ENCODE peak calls at places on chromosomes 13 and 19, in four cellular contexts. One of them, this sample, is unnamed.

GRCh38 chr19:33413426-33413725 is 39.9 kb downstream of the CEBPG start:
- DNase-seq in ACHN: no peak
- DNase-seq in activated CD8-positive, alpha-beta memory T cell treated with anti-CD3 and anti-CD28 coated beads, Interleukin-2, amount 50 U/mL, for 48 hours: no peak
- DNase-seq in GOT3: no peak
- DNase-seq in this sample: no peak

GRCh38 chr19:45899253-45899652 is 3.2 kb downstream of the MYPOP start:
- DNase-seq in activated CD8-positive, alpha-beta memory T cell treated with anti-CD3 and anti-CD28 coated beads, Interleukin-2, amount 50 U/mL, for 48 hours: no peak
- DNase-seq in ACHN: no peak
- DNase-seq in GOT3: no peak
- DNase-seq in this sample: no peak

GRCh38 chr13:56338421-56338820 is 802.3 kb upstream of the PRR20A start:
- DNase-seq in ACHN: no peak
- DNase-seq in GOT3: no peak
- DNase-seq in activated CD8-positive, alpha-beta memory T cell treated with anti-CD3 and anti-CD28 coated beads, Interleukin-2, amount 50 U/mL, for 48 hours: no peak
- DNase-seq in this sample: no peak

GRCh38 chr19:15555759-15556633 is 47.7 kb downstream of the CYP4F22 start:
- DNase-seq in GOT3: peak; percentile 50
- DNase-seq in activated CD8-positive, alpha-beta memory T cell treated with anti-CD3 and anti-CD28 coated beads, Interleukin-2, amount 50 U/mL, for 48 hours: peak; percentile 100
- DNase-seq in ACHN: peak; percentile 81
- DNase-seq in this sample: peak; percentile 76

GRCh38 chr19:45189971-45190370 is 11.4 kb downstream of the BLOC1S3 start:
- DNase-seq in activated CD8-positive, alpha-beta memory T cell treated with anti-CD3 and anti-CD28 coated beads, Interleukin-2, amount 50 U/mL, for 48 hours: no peak
- DNase-seq in GOT3: no peak
- DNase-seq in ACHN: no peak
- DNase-seq in this sample: no peak

GRCh38 chr19:1483979-1484428 is 5.0 kb upstream of the C19orf25 start:
- DNase-seq in ACHN: no peak
- DNase-seq in activated CD8-positive, alpha-beta memory T cell treated with anti-CD3 and anti-CD28 coated beads, Interleukin-2, amount 50 U/mL, for 48 hours: no peak
- DNase-seq in GOT3: no peak
- DNase-seq in this sample: no peak

GRCh38 chr13:43057653-43058317 is 34.4 kb downstream of the DNAJC15 start:
- DNase-seq in activated CD8-positive, alpha-beta memory T cell treated with anti-CD3 and anti-CD28 coated beads, Interleukin-2, amount 50 U/mL, for 48 hours: no peak
- DNase-seq in ACHN: no peak
- DNase-seq in GOT3: no peak
- DNase-seq in this sample: no peak

GRCh38 chr19:50233308-50233910 is 30.0 kb downstream of the MYH14 start:
- DNase-seq in GOT3: no peak
- DNase-seq in ACHN: no peak
- DNase-seq in activated CD8-positive, alpha-beta memory T cell treated with anti-CD3 and anti-CD28 coated beads, Interleukin-2, amount 50 U/mL, for 48 hours: no peak
- DNase-seq in this sample: no peak

GRCh38 chr19:16470911-16471811 is 609 bp downstream of the EPS15L1 start:
- DNase-seq in ACHN: no peak
- DNase-seq in activated CD8-positive, alpha-beta memory T cell treated with anti-CD3 and anti-CD28 coated beads, Interleukin-2, amount 50 U/mL, for 48 hours: peak; percentile 68
- DNase-seq in GOT3: no peak
- DNase-seq in this sample: no peak

GRCh38 chr19:38729653-38730469 is 14.4 kb downstream of the CAPN12 start:
- DNase-seq in activated CD8-positive, alpha-beta memory T cell treated with anti-CD3 and anti-CD28 coated beads, Interleukin-2, amount 50 U/mL, for 48 hours: peak; percentile 95
- DNase-seq in ACHN: peak; percentile 65
- DNase-seq in GOT3: no peak
- DNase-seq in this sample: no peak

GRCh38 chr13:75825161-75825560 is 189.0 kb downstream of the LMO7 start:
- DNase-seq in GOT3: no peak
- DNase-seq in activated CD8-positive, alpha-beta memory T cell treated with anti-CD3 and anti-CD28 coated beads, Interleukin-2, amount 50 U/mL, for 48 hours: no peak
- DNase-seq in ACHN: no peak
- DNase-seq in this sample: no peak

GRCh38 chr13:32165791-32166190 is 134.2 kb downstream of the FRY start:
- DNase-seq in activated CD8-positive, alpha-beta memory T cell treated with anti-CD3 and anti-CD28 coated beads, Interleukin-2, amount 50 U/mL, for 48 hours: no peak
- DNase-seq in GOT3: no peak
- DNase-seq in ACHN: no peak
- DNase-seq in this sample: no peak

GRCh38 chr19:40802300-40803169 is 3.5 kb downstream of the EGLN2 start:
- DNase-seq in activated CD8-positive, alpha-beta memory T cell treated with anti-CD3 and anti-CD28 coated beads, Interleukin-2, amount 50 U/mL, for 48 hours: peak; percentile 53
- DNase-seq in ACHN: no peak
- DNase-seq in GOT3: no peak
- DNase-seq in this sample: no peak

GRCh38 chr13:48801255-48801654 is 147.5 kb downstream of the CYSLTR2 start:
- DNase-seq in activated CD8-positive, alpha-beta memory T cell treated with anti-CD3 and anti-CD28 coated beads, Interleukin-2, amount 50 U/mL, for 48 hours: no peak
- DNase-seq in GOT3: no peak
- DNase-seq in ACHN: no peak
- DNase-seq in this sample: no peak

GRCh38 chr13:99908129-99908805 is 63.3 kb downstream of the ZIC5 start:
- DNase-seq in ACHN: no peak
- DNase-seq in GOT3: no peak
- DNase-seq in activated CD8-positive, alpha-beta memory T cell treated with anti-CD3 and anti-CD28 coated beads, Interleukin-2, amount 50 U/mL, for 48 hours: no peak
- DNase-seq in this sample: no peak

GRCh38 chr13:48072304-48072703 is 22.6 kb downstream of the MED4 start:
- DNase-seq in GOT3: no peak
- DNase-seq in activated CD8-positive, alpha-beta memory T cell treated with anti-CD3 and anti-CD28 coated beads, Interleukin-2, amount 50 U/mL, for 48 hours: no peak
- DNase-seq in ACHN: no peak
- DNase-seq in this sample: no peak

GRCh38 chr19:24033962-24034342 is 53.0 kb upstream of the ZNF254 start:
- DNase-seq in ACHN: peak; percentile 43
- DNase-seq in activated CD8-positive, alpha-beta memory T cell treated with anti-CD3 and anti-CD28 coated beads, Interleukin-2, amount 50 U/mL, for 48 hours: no peak
- DNase-seq in GOT3: no peak
- DNase-seq in this sample: peak; percentile 16

GRCh38 chr13:91661692-91662490 is 263.5 kb downstream of the GPC5 start:
- DNase-seq in GOT3: no peak
- DNase-seq in activated CD8-positive, alpha-beta memory T cell treated with anti-CD3 and anti-CD28 coated beads, Interleukin-2, amount 50 U/mL, for 48 hours: no peak
- DNase-seq in ACHN: no peak
- DNase-seq in this sample: no peak

GRCh38 chr19:6012416-6013170 is 34.7 kb upstream of the RANBP3 start:
- DNase-seq in GOT3: no peak
- DNase-seq in activated CD8-positive, alpha-beta memory T cell treated with anti-CD3 and anti-CD28 coated beads, Interleukin-2, amount 50 U/mL, for 48 hours: no peak
- DNase-seq in ACHN: no peak
- DNase-seq in this sample: no peak

GRCh38 chr13:28716511-28716910 is 2.3 kb downstream of the SLC46A3 start:
- DNase-seq in ACHN: no peak
- DNase-seq in activated CD8-positive, alpha-beta memory T cell treated with anti-CD3 and anti-CD28 coated beads, Interleukin-2, amount 50 U/mL, for 48 hours: no peak
- DNase-seq in GOT3: no peak
- DNase-seq in this sample: no peak

GRCh38 chr19:57056972-57057371 is 62.8 kb upstream of the USP29 start:
- DNase-seq in GOT3: no peak
- DNase-seq in activated CD8-positive, alpha-beta memory T cell treated with anti-CD3 and anti-CD28 coated beads, Interleukin-2, amount 50 U/mL, for 48 hours: no peak
- DNase-seq in ACHN: no peak
- DNase-seq in this sample: no peak

GRCh38 chr13:110874508-110874960 is 40.3 kb downstream of the ANKRD10 start:
- DNase-seq in GOT3: peak; percentile 17
- DNase-seq in activated CD8-positive, alpha-beta memory T cell treated with anti-CD3 and anti-CD28 coated beads, Interleukin-2, amount 50 U/mL, for 48 hours: peak; percentile 82
- DNase-seq in ACHN: peak; percentile 77
- DNase-seq in this sample: peak; percentile 76

GRCh38 chr19:18422530-18423191 is 3.5 kb downstream of the SSBP4 start:
- DNase-seq in ACHN: no peak
- DNase-seq in activated CD8-positive, alpha-beta memory T cell treated with anti-CD3 and anti-CD28 coated beads, Interleukin-2, amount 50 U/mL, for 48 hours: peak; percentile 63
- DNase-seq in GOT3: no peak
- DNase-seq in this sample: no peak

GRCh38 chr13:93227280-93227905 is 786 bp downstream of the GPC6 start:
- DNase-seq in activated CD8-positive, alpha-beta memory T cell treated with anti-CD3 and anti-CD28 coated beads, Interleukin-2, amount 50 U/mL, for 48 hours: no peak
- DNase-seq in GOT3: peak; percentile 43
- DNase-seq in ACHN: peak; percentile 61
- DNase-seq in this sample: no peak

GRCh38 chr13:28680541-28680940 is 21.6 kb downstream of the POMP start:
- DNase-seq in ACHN: no peak
- DNase-seq in GOT3: no peak
- DNase-seq in activated CD8-positive, alpha-beta memory T cell treated with anti-CD3 and anti-CD28 coated beads, Interleukin-2, amount 50 U/mL, for 48 hours: no peak
- DNase-seq in this sample: no peak

GRCh38 chr13:45331981-45332830 is 8.8 kb downstream of the TPT1 start:
- DNase-seq in activated CD8-positive, alpha-beta memory T cell treated with anti-CD3 and anti-CD28 coated beads, Interleukin-2, amount 50 U/mL, for 48 hours: no peak
- DNase-seq in GOT3: no peak
- DNase-seq in ACHN: no peak
- DNase-seq in this sample: no peak

GRCh38 chr13:45859682-45860081 is 8.1 kb upstream of the SIAH3 start:
- DNase-seq in activated CD8-positive, alpha-beta memory T cell treated with anti-CD3 and anti-CD28 coated beads, Interleukin-2, amount 50 U/mL, for 48 hours: no peak
- DNase-seq in GOT3: no peak
- DNase-seq in ACHN: no peak
- DNase-seq in this sample: no peak

GRCh38 chr13:28046981-28047380 is 53.4 kb downstream of the FLT3 start:
- DNase-seq in ACHN: no peak
- DNase-seq in GOT3: no peak
- DNase-seq in activated CD8-positive, alpha-beta memory T cell treated with anti-CD3 and anti-CD28 coated beads, Interleukin-2, amount 50 U/mL, for 48 hours: no peak
- DNase-seq in this sample: no peak

GRCh38 chr19:29022599-29022998 is 190.4 kb downstream of the UQCRFS1 start:
- DNase-seq in activated CD8-positive, alpha-beta memory T cell treated with anti-CD3 and anti-CD28 coated beads, Interleukin-2, amount 50 U/mL, for 48 hours: no peak
- DNase-seq in ACHN: no peak
- DNase-seq in GOT3: no peak
- DNase-seq in this sample: no peak

GRCh38 chr13:103859952-103860351 is 793.7 kb upstream of the SLC10A2 start:
- DNase-seq in ACHN: no peak
- DNase-seq in activated CD8-positive, alpha-beta memory T cell treated with anti-CD3 and anti-CD28 coated beads, Interleukin-2, amount 50 U/mL, for 48 hours: no peak
- DNase-seq in GOT3: no peak
- DNase-seq in this sample: no peak

GRCh38 chr13:38308736-38309135 is 40.9 kb upstream of the UFM1 start:
- DNase-seq in ACHN: no peak
- DNase-seq in GOT3: no peak
- DNase-seq in activated CD8-positive, alpha-beta memory T cell treated with anti-CD3 and anti-CD28 coated beads, Interleukin-2, amount 50 U/mL, for 48 hours: no peak
- DNase-seq in this sample: no peak